ENCODE peak calls at places on chromosomes 12 and 14, in eight cellular contexts. One of them, this sample, is unnamed.

GRCh38 chr14:61034416-61035100 is 53.5 kb downstream of the SLC38A6 start:
- DNase-seq in astrocyte: no peak
- DNase-seq in SJSA1: no peak
- DNase-seq in HS-5: no peak
- DNase-seq in lower leg skin: no peak
- DNase-seq in Panc1: no peak
- DNase-seq in DMS153: peak
- DNase-seq in cerebellar cortex: peak
- DNase-seq in this sample: peak

GRCh38 chr14:100580316-100581227 is 6.6 kb downstream of the BEGAIN start:
- DNase-seq in HS-5: no peak
- DNase-seq in SJSA1: no peak
- DNase-seq in astrocyte: no peak
- DNase-seq in cerebellar cortex: no peak
- DNase-seq in DMS153: no peak
- DNase-seq in Panc1: no peak
- DNase-seq in lower leg skin: peak
- DNase-seq in this sample: no peak

GRCh38 chr12:28497889-28498411 is 307.7 kb downstream of the CCDC91 start:
- DNase-seq in Panc1: no peak
- DNase-seq in HS-5: peak
- DNase-seq in cerebellar cortex: no peak
- DNase-seq in lower leg skin: no peak
- DNase-seq in DMS153: no peak
- DNase-seq in astrocyte: peak
- DNase-seq in SJSA1: no peak
- DNase-seq in this sample: no peak

GRCh38 chr12:125065753-125066570 is 727 bp downstream of the AACS start:
- DNase-seq in Panc1: no peak
- DNase-seq in lower leg skin: no peak
- DNase-seq in DMS153: no peak
- DNase-seq in cerebellar cortex: no peak
- DNase-seq in astrocyte: no peak
- DNase-seq in HS-5: no peak
- DNase-seq in SJSA1: no peak
- DNase-seq in this sample: no peak

GRCh38 chr12:90250766-90251165 is 542.1 kb upstream of the ATP2B1 start:
- DNase-seq in astrocyte: peak
- DNase-seq in Panc1: no peak
- DNase-seq in DMS153: no peak
- DNase-seq in SJSA1: no peak
- DNase-seq in cerebellar cortex: peak
- DNase-seq in lower leg skin: no peak
- DNase-seq in HS-5: no peak
- DNase-seq in this sample: peak

GRCh38 chr12:123187637-123188036 is 36.7 kb upstream of the PITPNM2 start:
- DNase-seq in HS-5: no peak
- DNase-seq in astrocyte: no peak
- DNase-seq in lower leg skin: peak
- DNase-seq in cerebellar cortex: no peak
- DNase-seq in Panc1: no peak
- DNase-seq in DMS153: no peak
- DNase-seq in SJSA1: no peak
- DNase-seq in this sample: no peak

GRCh38 chr14:102035914-102036313 is 50.9 kb downstream of the HSP90AA1 start:
- DNase-seq in DMS153: no peak
- DNase-seq in cerebellar cortex: no peak
- DNase-seq in SJSA1: no peak
- DNase-seq in Panc1: no peak
- DNase-seq in HS-5: no peak
- DNase-seq in astrocyte: no peak
- DNase-seq in lower leg skin: no peak
- DNase-seq in this sample: no peak

GRCh38 chr14:20755037-20755436 is 9.3 kb downstream of the EDDM3A start:
- DNase-seq in Panc1: no peak
- DNase-seq in astrocyte: no peak
- DNase-seq in cerebellar cortex: no peak
- DNase-seq in DMS153: no peak
- DNase-seq in lower leg skin: no peak
- DNase-seq in HS-5: no peak
- DNase-seq in SJSA1: no peak
- DNase-seq in this sample: no peak

GRCh38 chr14:27672047-27672446 is 1074.2 kb upstream of the NOVA1 start:
- DNase-seq in SJSA1: no peak
- DNase-seq in DMS153: no peak
- DNase-seq in astrocyte: peak
- DNase-seq in HS-5: no peak
- DNase-seq in lower leg skin: no peak
- DNase-seq in cerebellar cortex: no peak
- DNase-seq in Panc1: no peak
- DNase-seq in this sample: no peak

GRCh38 chr12:123253606-123254459 is 17.8 kb downstream of the CDK2AP1 start:
- DNase-seq in Panc1: no peak
- DNase-seq in cerebellar cortex: peak
- DNase-seq in astrocyte: no peak
- DNase-seq in HS-5: no peak
- DNase-seq in SJSA1: no peak
- DNase-seq in DMS153: no peak
- DNase-seq in lower leg skin: peak
- DNase-seq in this sample: peak

GRCh38 chr12:14264777-14265176 is 100.7 kb upstream of the ATF7IP start:
- DNase-seq in SJSA1: no peak
- DNase-seq in Panc1: no peak
- DNase-seq in astrocyte: no peak
- DNase-seq in lower leg skin: no peak
- DNase-seq in cerebellar cortex: no peak
- DNase-seq in DMS153: no peak
- DNase-seq in HS-5: no peak
- DNase-seq in this sample: no peak

GRCh38 chr12:132305560-132305966 is 23.8 kb downstream of the GALNT9 start:
- DNase-seq in lower leg skin: no peak
- DNase-seq in astrocyte: no peak
- DNase-seq in DMS153: no peak
- DNase-seq in Panc1: no peak
- DNase-seq in cerebellar cortex: no peak
- DNase-seq in SJSA1: no peak
- DNase-seq in HS-5: no peak
- DNase-seq in this sample: no peak

GRCh38 chr12:98758331-98758730 is 113.2 kb downstream of the APAF1 start:
- DNase-seq in Panc1: no peak
- DNase-seq in DMS153: no peak
- DNase-seq in cerebellar cortex: peak
- DNase-seq in SJSA1: no peak
- DNase-seq in HS-5: no peak
- DNase-seq in astrocyte: peak
- DNase-seq in lower leg skin: no peak
- DNase-seq in this sample: peak

GRCh38 chr14:68232643-68233055 is 413.1 kb downstream of the RAD51B start:
- DNase-seq in astrocyte: peak
- DNase-seq in cerebellar cortex: peak
- DNase-seq in lower leg skin: no peak
- DNase-seq in HS-5: peak
- DNase-seq in Panc1: peak
- DNase-seq in SJSA1: peak
- DNase-seq in DMS153: peak
- DNase-seq in this sample: no peak

GRCh38 chr14:99966436-99966835 is 98.8 kb upstream of the EVL start:
- DNase-seq in Panc1: no peak
- DNase-seq in lower leg skin: no peak
- DNase-seq in astrocyte: no peak
- DNase-seq in HS-5: no peak
- DNase-seq in cerebellar cortex: no peak
- DNase-seq in DMS153: no peak
- DNase-seq in SJSA1: no peak
- DNase-seq in this sample: no peak

GRCh38 chr12:15584366-15585041 is 204.7 kb downstream of the EPS8 start:
- DNase-seq in lower leg skin: no peak
- DNase-seq in HS-5: no peak
- DNase-seq in Panc1: no peak
- DNase-seq in DMS153: no peak
- DNase-seq in astrocyte: peak
- DNase-seq in cerebellar cortex: peak
- DNase-seq in SJSA1: no peak
- DNase-seq in this sample: no peak

GRCh38 chr14:38553586-38553985 is 297.7 kb upstream of the CLEC14A start:
- DNase-seq in lower leg skin: no peak
- DNase-seq in Panc1: no peak
- DNase-seq in astrocyte: peak
- DNase-seq in HS-5: peak
- DNase-seq in DMS153: no peak
- DNase-seq in SJSA1: no peak
- DNase-seq in cerebellar cortex: no peak
- DNase-seq in this sample: no peak

GRCh38 chr14:41606249-41607118 is at the start of gene LRFN5:
- DNase-seq in lower leg skin: peak
- DNase-seq in DMS153: no peak
- DNase-seq in astrocyte: peak
- DNase-seq in SJSA1: no peak
- DNase-seq in HS-5: no peak
- DNase-seq in Panc1: no peak
- DNase-seq in cerebellar cortex: no peak
- DNase-seq in this sample: peak

GRCh38 chr14:93331375-93332031 is 1.3 kb downstream of the BTBD7 start:
- DNase-seq in Panc1: no peak
- DNase-seq in DMS153: no peak
- DNase-seq in HS-5: no peak
- DNase-seq in astrocyte: no peak
- DNase-seq in cerebellar cortex: no peak
- DNase-seq in SJSA1: no peak
- DNase-seq in lower leg skin: no peak
- DNase-seq in this sample: no peak

GRCh38 chr12:32455607-32456063 is 56.3 kb downstream of the FGD4 start:
- DNase-seq in astrocyte: peak
- DNase-seq in lower leg skin: no peak
- DNase-seq in SJSA1: no peak
- DNase-seq in HS-5: peak
- DNase-seq in Panc1: peak
- DNase-seq in DMS153: peak
- DNase-seq in cerebellar cortex: peak
- DNase-seq in this sample: peak

GRCh38 chr14:103880334-103880985 is 33.1 kb upstream of the PPP1R13B start:
- DNase-seq in Panc1: no peak
- DNase-seq in cerebellar cortex: peak
- DNase-seq in lower leg skin: peak
- DNase-seq in astrocyte: peak
- DNase-seq in DMS153: no peak
- DNase-seq in HS-5: no peak
- DNase-seq in SJSA1: peak
- DNase-seq in this sample: peak

GRCh38 chr14:90301580-90302181 is 30.1 kb downstream of the NRDE2 start:
- DNase-seq in cerebellar cortex: peak
- DNase-seq in lower leg skin: no peak
- DNase-seq in DMS153: peak
- DNase-seq in Panc1: peak
- DNase-seq in astrocyte: peak
- DNase-seq in SJSA1: no peak
- DNase-seq in HS-5: no peak
- DNase-seq in this sample: peak

GRCh38 chr12:92332552-92332951 is 186.9 kb upstream of the BTG1 start:
- DNase-seq in lower leg skin: no peak
- DNase-seq in Panc1: no peak
- DNase-seq in DMS153: no peak
- DNase-seq in astrocyte: no peak
- DNase-seq in cerebellar cortex: no peak
- DNase-seq in HS-5: no peak
- DNase-seq in SJSA1: no peak
- DNase-seq in this sample: no peak

GRCh38 chr14:68674538-68675232 is 118.2 kb downstream of the ZFP36L1 start:
- DNase-seq in cerebellar cortex: no peak
- DNase-seq in DMS153: no peak
- DNase-seq in lower leg skin: no peak
- DNase-seq in SJSA1: no peak
- DNase-seq in astrocyte: no peak
- DNase-seq in HS-5: no peak
- DNase-seq in Panc1: no peak
- DNase-seq in this sample: no peak

GRCh38 chr14:25140423-25140822 is 90.5 kb upstream of the STXBP6 start:
- DNase-seq in DMS153: no peak
- DNase-seq in cerebellar cortex: no peak
- DNase-seq in SJSA1: no peak
- DNase-seq in Panc1: no peak
- DNase-seq in astrocyte: no peak
- DNase-seq in HS-5: no peak
- DNase-seq in lower leg skin: no peak
- DNase-seq in this sample: no peak

GRCh38 chr12:34526946-34527345 is 504.6 kb downstream of the ALG10 start:
- DNase-seq in astrocyte: no peak
- DNase-seq in SJSA1: no peak
- DNase-seq in cerebellar cortex: no peak
- DNase-seq in lower leg skin: no peak
- DNase-seq in Panc1: peak
- DNase-seq in DMS153: no peak
- DNase-seq in HS-5: no peak
- DNase-seq in this sample: no peak

GRCh38 chr14:99611639-99612038 is 7.6 kb upstream of the CCDC85C start:
- DNase-seq in SJSA1: no peak
- DNase-seq in HS-5: no peak
- DNase-seq in astrocyte: no peak
- DNase-seq in Panc1: no peak
- DNase-seq in cerebellar cortex: no peak
- DNase-seq in DMS153: no peak
- DNase-seq in lower leg skin: no peak
- DNase-seq in this sample: no peak

GRCh38 chr14:68476212-68476964 is 316.5 kb downstream of the ZFP36L1 start:
- DNase-seq in HS-5: peak
- DNase-seq in lower leg skin: peak
- DNase-seq in Panc1: no peak
- DNase-seq in astrocyte: peak
- DNase-seq in SJSA1: no peak
- DNase-seq in cerebellar cortex: no peak
- DNase-seq in DMS153: no peak
- DNase-seq in this sample: no peak

GRCh38 chr14:80956922-80957321 is 1.5 kb downstream of the TSHR start:
- DNase-seq in Panc1: no peak
- DNase-seq in DMS153: no peak
- DNase-seq in astrocyte: no peak
- DNase-seq in SJSA1: no peak
- DNase-seq in lower leg skin: no peak
- DNase-seq in HS-5: no peak
- DNase-seq in cerebellar cortex: no peak
- DNase-seq in this sample: no peak

GRCh38 chr14:35385042-35385839 is 19.3 kb downstream of the NFKBIA start:
- DNase-seq in cerebellar cortex: peak
- DNase-seq in DMS153: peak
- DNase-seq in HS-5: no peak
- DNase-seq in astrocyte: peak
- DNase-seq in SJSA1: peak
- DNase-seq in lower leg skin: peak
- DNase-seq in Panc1: no peak
- DNase-seq in this sample: peak

GRCh38 chr14:70685480-70686197 is 43.9 kb downstream of the TTC9 start:
- DNase-seq in lower leg skin: no peak
- DNase-seq in HS-5: no peak
- DNase-seq in Panc1: no peak
- DNase-seq in astrocyte: peak
- DNase-seq in DMS153: no peak
- DNase-seq in cerebellar cortex: no peak
- DNase-seq in SJSA1: no peak
- DNase-seq in this sample: no peak

GRCh38 chr12:118034429-118035193 is 18.1 kb downstream of the RFC5 start:
- DNase-seq in DMS153: peak
- DNase-seq in cerebellar cortex: peak
- DNase-seq in HS-5: no peak
- DNase-seq in SJSA1: peak
- DNase-seq in lower leg skin: no peak
- DNase-seq in astrocyte: peak
- DNase-seq in Panc1: no peak
- DNase-seq in this sample: peak